ENCODE peak calls at places on chromosome 2, in five cellular contexts. F is stimulated activated naive B cell treated with anti-CD40 and anti-IgM and Interleukin-4, amounts not matched to agents 10 μg/mL and 1 μg/mL and 100 μg/mL, for 72 hours; M is LoVo; W is heart left ventricle; B is left lung. P is an unnamed sample.

GRCh38 chr2:42567806-42568429 is 514 bp upstream of the MTA3 start:
- DNase-seq in F (peak; percentile 23), B (no peak), M (no peak), W (peak; percentile 28), P (peak; percentile 46)

GRCh38 chr2:139963863-139964355 is 1183.7 kb upstream of the NXPH2 start:
- DNase-seq in B (no peak), M (no peak), F (no peak), W (no peak), P (no peak)

GRCh38 chr2:62319061-62319460 is 123.1 kb downstream of the B3GNT2 start:
- DNase-seq in W (no peak), M (no peak), B (no peak), F (no peak), P (no peak)

GRCh38 chr2:39724828-39725144 is 54.3 kb downstream of the THUMPD2 start:
- DNase-seq in B (no peak), F (no peak), W (no peak), M (no peak), P (no peak)

GRCh38 chr2:86323273-86323672 is 14.2 kb downstream of the REEP1 start:
- DNase-seq in F (no peak), W (no peak), B (no peak), M (no peak), P (no peak)

GRCh38 chr2:27178469-27178868 is 29.7 kb downstream of the TCF23 start:
- DNase-seq in B (no peak), W (no peak), F (no peak), M (no peak), P (no peak)

GRCh38 chr2:41937464-41937861 is 110.4 kb upstream of the PKDCC start:
- DNase-seq in M (no peak), B (no peak), W (no peak), F (no peak), P (no peak)

GRCh38 chr2:102473020-102473419 is at the start of gene SLC9A4:
- DNase-seq in B (no peak), W (peak; percentile 27), F (peak; percentile 29), M (peak; percentile 55), P (no peak)

GRCh38 chr2:191574232-191574631 is 103.7 kb upstream of the NABP1 start:
- DNase-seq in F (no peak), B (no peak), W (no peak), M (no peak), P (no peak)

GRCh38 chr2:234091432-234091879 is 41.0 kb downstream of the SPP2 start:
- DNase-seq in B (no peak), W (no peak), M (peak; percentile 44), F (no peak), P (no peak)

GRCh38 chr2:216017365-216017764 is 4.0 kb upstream of the MREG start:
- DNase-seq in M (no peak), F (peak; percentile 74), B (no peak), W (no peak), P (no peak)

GRCh38 chr2:75221872-75222271 is 22.6 kb upstream of the TACR1 start:
- DNase-seq in M (no peak), F (no peak), W (no peak), B (no peak), P (no peak)

GRCh38 chr2:207107551-207107950 is 58.2 kb downstream of the KLF7 start:
- DNase-seq in W (no peak), F (no peak), B (peak; percentile 75), M (no peak), P (no peak)

GRCh38 chr2:3787768-3788167 is 84.4 kb downstream of the DCDC2C start:
- DNase-seq in F (no peak), W (no peak), B (no peak), M (no peak), P (no peak)

GRCh38 chr2:117902933-117903332 is 88.4 kb downstream of the DDX18 start:
- DNase-seq in F (no peak), B (no peak), W (no peak), M (no peak), P (no peak)

P was measured in Right ventricle myocardium superior.